ENCODE peak calls at places on chromosomes 16 and 17, in six cellular contexts. C is lower leg skin; L is upper lobe of right lung; I is A549; N is DND-41; X is CD8-positive, alpha-beta T cell. U is an unnamed sample.

GRCh38 chr17:50953831-50954601 is 87.9 kb upstream of the TOB1 start:
- DNase-seq in L (peak), N (peak), X (no peak), I (no peak), C (peak), U (peak)

GRCh38 chr17:37671813-37672544 is 28.7 kb upstream of the DDX52 start:
- DNase-seq in N (no peak), I (peak), L (no peak), C (no peak), X (no peak), U (no peak)

GRCh38 chr16:57413733-57414132 is 9.2 kb downstream of the CCL17 start:
- DNase-seq in X (no peak), L (no peak), N (no peak), I (no peak), C (peak), U (no peak)

GRCh38 chr17:39928868-39929651 is 1.5 kb downstream of the LRRC3C start:
- DNase-seq in N (no peak), I (peak), L (no peak), C (no peak), X (no peak), U (no peak)

GRCh38 chr17:2064980-2065785 is 10.3 kb downstream of the HIC1 start:
- DNase-seq in L (no peak), X (peak), C (no peak), I (peak), N (peak), U (no peak)

GRCh38 chr16:31010539-31010938 is at the start of gene STX1B:
- DNase-seq in C (peak), L (no peak), X (peak), N (no peak), I (no peak), U (peak)

GRCh38 chr17:51580869-51581268 is 320.5 kb downstream of the UTP18 start:
- DNase-seq in X (no peak), L (no peak), C (no peak), N (no peak), I (no peak), U (no peak)

GRCh38 chr17:41507315-41507880 is 2.0 kb upstream of the KRT13 start:
- DNase-seq in N (no peak), L (no peak), C (no peak), X (no peak), I (no peak), U (no peak)

GRCh38 chr16:68387301-68387700 is 61.0 kb downstream of the SMPD3 start:
- DNase-seq in X (no peak), C (no peak), N (no peak), L (no peak), I (no peak), U (no peak)

GRCh38 chr17:78785663-78786057 is 3.6 kb upstream of the CYTH1 start:
- DNase-seq in I (no peak), C (no peak), X (no peak), N (no peak), L (peak), U (no peak)

GRCh38 chr17:12472613-12473173 is 193.0 kb upstream of the MYOCD start:
- DNase-seq in C (no peak), X (no peak), L (no peak), I (no peak), N (no peak), U (no peak)

GRCh38 chr16:81337097-81337496 is 22.3 kb downstream of the GAN start:
- DNase-seq in L (no peak), I (no peak), X (no peak), C (no peak), N (no peak), U (no peak)

GRCh38 chr17:48375356-48375755 is 54.7 kb downstream of the SKAP1 start:
- DNase-seq in I (no peak), N (no peak), L (no peak), C (no peak), X (no peak), U (no peak)

GRCh38 chr16:49012961-49013726 is 268.5 kb downstream of the CBLN1 start:
- DNase-seq in C (peak), L (no peak), X (no peak), N (no peak), I (no peak), U (no peak)

GRCh38 chr17:58357312-58358297 is 5.6 kb upstream of the SUPT4H1 start:
- DNase-seq in I (no peak), N (no peak), L (peak), C (no peak), X (no peak), U (no peak)

GRCh38 chr17:58352843-58353719 is 1.1 kb upstream of the SUPT4H1 start:
- DNase-seq in N (no peak), C (no peak), L (peak), X (peak), I (no peak), U (peak)

GRCh38 chr17:58358408-58359172 is 6.6 kb upstream of the SUPT4H1 start:
- DNase-seq in X (no peak), I (no peak), C (no peak), N (no peak), L (no peak), U (no peak)

GRCh38 chr17:58354541-58355216 is 2.7 kb upstream of the SUPT4H1 start:
- DNase-seq in X (no peak), I (no peak), L (peak), C (no peak), N (no peak), U (no peak)

GRCh38 chr17:58356231-58356630 is 4.2 kb upstream of the SUPT4H1 start:
- DNase-seq in I (no peak), C (no peak), X (no peak), N (no peak), L (no peak), U (no peak)
- H3K4me3 ChIP-seq in I (no peak), C (no peak), X (no peak), N (no peak), L (no peak), U (no peak)

DNA sequence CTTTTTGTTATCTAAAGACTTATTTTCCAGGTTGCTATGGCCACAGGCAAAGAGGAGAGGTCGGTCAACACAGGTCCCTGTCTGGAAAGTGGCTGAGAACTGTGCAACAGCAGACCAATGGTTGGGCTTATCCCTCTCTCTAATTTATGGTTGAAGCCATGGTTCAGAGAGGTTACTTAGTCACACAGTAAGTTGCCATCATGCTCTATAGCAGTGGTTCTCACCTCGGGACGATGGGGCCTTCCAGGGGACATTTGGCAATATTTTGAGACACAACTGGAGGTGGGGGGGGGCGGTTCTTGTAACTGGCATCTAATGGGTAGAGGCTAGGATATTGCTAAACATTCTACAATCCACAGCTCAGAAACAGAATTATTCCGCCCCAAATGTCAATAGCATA is 842 bp upstream of the LDAF1 start:
- DNase-seq in X (no peak), N (no peak), L (no peak), I (no peak), C (no peak), U (no peak)
- H3K4me3 ChIP-seq in X (peak), N (no peak), L (no peak), I (no peak), C (no peak), U (no peak)

GRCh38 chr16:88382491-88383400 is at the start of gene ZNF469:
- DNase-seq in I (peak), N (no peak), C (no peak), X (no peak), L (peak), U (no peak)

GRCh38 chr16:88381820-88382451 is 823 bp upstream of the ZNF469 start:
- DNase-seq in N (no peak), I (no peak), L (peak), X (no peak), C (no peak), U (no peak)

GRCh38 chr16:88385112-88385594 is 2.4 kb downstream of the ZNF469 start:
- DNase-seq in X (no peak), I (no peak), N (no peak), L (no peak), C (no peak), U (no peak)

GRCh38 chr16:88384222-88385111 is 1.7 kb downstream of the ZNF469 start:
- DNase-seq in I (peak), L (peak), X (no peak), C (no peak), N (no peak), U (no peak)

DNA sequence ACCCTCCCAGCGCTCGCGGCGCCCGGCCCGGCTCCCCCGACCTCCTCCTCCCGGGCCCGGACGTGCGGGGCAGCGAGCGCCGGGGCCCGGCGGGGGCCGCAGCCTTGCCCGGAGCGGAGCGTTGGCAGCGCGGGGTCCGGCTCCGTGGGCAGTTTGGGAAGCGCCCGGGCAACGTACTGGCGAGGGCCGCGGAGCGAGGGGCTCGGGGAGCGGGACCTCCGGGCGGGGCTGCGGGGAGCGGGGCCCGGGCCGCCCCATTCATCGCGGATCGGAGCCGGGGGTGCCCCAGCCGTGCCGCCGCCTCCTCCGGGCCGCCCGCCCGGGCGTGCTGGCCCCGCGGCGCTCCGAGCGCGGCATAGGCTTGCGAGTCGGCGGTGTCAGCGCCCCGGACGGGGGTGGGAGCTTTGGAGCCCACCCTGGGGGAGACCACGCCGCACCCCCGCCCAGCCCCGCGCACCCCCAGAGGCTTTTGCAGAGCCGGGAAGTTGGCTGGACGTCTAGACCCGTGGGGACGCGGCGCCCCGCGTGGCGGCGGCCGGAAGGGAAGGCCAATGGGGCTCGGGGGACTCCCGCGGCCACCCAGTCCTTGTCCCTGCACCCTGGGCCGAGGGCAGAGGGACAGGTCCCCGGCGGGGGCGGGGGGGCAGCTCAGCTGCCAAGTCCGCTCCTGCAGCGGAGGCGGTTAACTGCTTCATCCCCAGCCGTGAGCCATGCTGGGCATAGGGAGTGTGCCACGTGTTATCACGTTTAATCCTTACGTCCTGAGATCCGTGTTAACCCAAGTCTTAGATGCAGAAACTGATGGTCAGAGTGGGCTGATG is 852 bp downstream of the ZNF469 start:
- DNase-seq in X (no peak), I (peak), L (peak), C (no peak), N (no peak), U (peak)
- H3K4me3 ChIP-seq in X (no peak), I (peak), L (peak), C (no peak), N (no peak), U (peak)

GRCh38 chr17:35087731-35088646 is 24.5 kb upstream of the RFFL start:
- DNase-seq in L (peak), X (peak), I (peak), N (no peak), C (no peak), U (peak)
- H3K4me3 ChIP-seq in L (peak), X (peak), I (peak), N (peak), C (peak), U (peak)

GRCh38 chr16:89484088-89484501 is 6.3 kb downstream of the ANKRD11 start:
- DNase-seq in L (no peak), N (no peak), I (no peak), X (no peak), C (no peak), U (no peak)
- H3K4me3 ChIP-seq in L (no peak), N (no peak), I (no peak), X (peak), C (no peak), U (no peak)

GRCh38 chr17:77324227-77324626 is 183.5 kb downstream of the SEC14L1 start:
- DNase-seq in X (no peak), C (peak), I (no peak), L (peak), N (no peak), U (no peak)
- H3K4me3 ChIP-seq in X (no peak), C (no peak), I (peak), L (no peak), N (no peak), U (no peak)

U was measured in testis.